ENCODE peak calls at places on chromosomes 1 and 21, in nine cellular contexts. A, G, B, D, P, K, R, L and X are unnamed samples.

GRCh38 chr1:97797403-97798183 is 123.2 kb downstream of the DPYD start:
- DNase-seq in A (no peak), G (no peak), B (no peak), D (peak; percentile 32), P (no peak), K (peak; percentile 17), R (no peak), L (no peak), X (no peak)

GRCh38 chr21:42754270-42754933 is 101.0 kb downstream of the PDE9A start:
- DNase-seq in A (no peak), G (no peak), B (no peak), D (no peak), P (no peak), K (no peak), R (no peak), L (no peak), X (no peak)

GRCh38 chr1:58746182-58746581 is 37.7 kb downstream of the JUN start:
- DNase-seq in A (no peak), G (no peak), B (no peak), D (no peak), P (no peak), K (no peak), R (no peak), L (no peak), X (no peak)

GRCh38 chr1:241387216-241387615 is 30.2 kb upstream of the RGS7 start:
- DNase-seq in A (no peak), G (no peak), B (no peak), D (no peak), P (no peak), K (no peak), R (no peak), L (no peak), X (no peak)

GRCh38 chr1:240732390-240732789 is 120.4 kb upstream of the GREM2 start:
- DNase-seq in A (peak; percentile 77), G (no peak), B (no peak), D (no peak), P (peak; percentile 51), K (peak; percentile 65), R (no peak), L (peak; percentile 57), X (no peak)

GRCh38 chr1:36557041-36558000 is 74.6 kb upstream of the CSF3R start:
- DNase-seq in A (no peak), G (no peak), B (no peak), D (no peak), P (no peak), K (no peak), R (peak; percentile 71), L (no peak), X (no peak)

GRCh38 chr1:186882372-186883134 is 53.8 kb downstream of the PLA2G4A start:
- DNase-seq in A (no peak), G (no peak), B (no peak), D (no peak), P (no peak), K (no peak), R (no peak), L (no peak), X (no peak)

GRCh38 chr1:55331355-55331754 is 116.2 kb upstream of the USP24 start:
- DNase-seq in A (no peak), G (no peak), B (no peak), D (no peak), P (no peak), K (no peak), R (no peak), L (no peak), X (no peak)

GRCh38 chr1:161374373-161374772 is 6.7 kb upstream of the CFAP126 start:
- DNase-seq in A (peak; percentile 22), G (no peak), B (no peak), D (no peak), P (no peak), K (no peak), R (no peak), L (no peak), X (no peak)

GRCh38 chr1:54334996-54335395 is 71.2 kb downstream of the SSBP3 start:
- DNase-seq in A (no peak), G (no peak), B (no peak), D (no peak), P (no peak), K (peak; percentile 49), R (no peak), L (no peak), X (no peak)

GRCh38 chr1:2072109-2072806 is 22.0 kb downstream of the PRKCZ start:
- DNase-seq in A (no peak), G (no peak), B (no peak), D (no peak), P (no peak), K (no peak), R (no peak), L (no peak), X (no peak)

GRCh38 chr1:54811066-54811465 is 9.9 kb upstream of the TTC22 start:
- DNase-seq in A (no peak), G (no peak), B (no peak), D (no peak), P (no peak), K (no peak), R (no peak), L (no peak), X (peak; percentile 2)

GRCh38 chr1:175278236-175278635 is 85.7 kb upstream of the KIAA0040 start:
- DNase-seq in A (no peak), G (no peak), B (no peak), D (no peak), P (no peak), K (no peak), R (no peak), L (no peak), X (no peak)

GRCh38 chr1:99171126-99171813 is 93.0 kb upstream of the PLPPR4 start:
- DNase-seq in A (no peak), G (no peak), B (no peak), D (no peak), P (no peak), K (no peak), R (no peak), L (peak; percentile 36), X (no peak)

GRCh38 chr1:84996846-84997666 is at the start of gene MCOLN2:
- DNase-seq in A (peak; percentile 31), G (peak; percentile 58), B (no peak), D (no peak), P (peak; percentile 70), K (peak; percentile 82), R (no peak), L (peak; percentile 25), X (peak; percentile 52)

GRCh38 chr1:23424171-23424959 is at the start of gene TCEA3:
- DNase-seq in A (no peak), G (peak; percentile 14), B (no peak), D (peak; percentile 68), P (no peak), K (peak; percentile 64), R (no peak), L (no peak), X (no peak)

GRCh38 chr1:155646307-155646706 is 36.3 kb downstream of the MSTO1 start:
- DNase-seq in A (no peak), G (no peak), B (no peak), D (no peak), P (no peak), K (no peak), R (no peak), L (no peak), X (no peak)

GRCh38 chr1:6443339-6444115 is 19.0 kb downstream of the ESPN start:
- DNase-seq in A (no peak), G (no peak), B (no peak), D (no peak), P (no peak), K (no peak), R (no peak), L (no peak), X (no peak)

GRCh38 chr1:29236993-29237905 is 927 bp downstream of the PTPRU start:
- DNase-seq in A (peak; percentile 6), G (no peak), B (no peak), D (peak; percentile 21), P (peak; percentile 32), K (peak; percentile 67), R (no peak), L (peak; percentile 46), X (no peak)

GRCh38 chr1:225597926-225598575 is 54.9 kb downstream of the ENAH start:
- DNase-seq in A (peak; percentile 56), G (no peak), B (no peak), D (no peak), P (no peak), K (peak; percentile 18), R (no peak), L (peak; percentile 34), X (no peak)

GRCh38 chr1:7334475-7335035 is 436.5 kb upstream of the VAMP3 start:
- DNase-seq in A (no peak), G (no peak), B (no peak), D (peak; percentile 34), P (peak; percentile 94), K (peak; percentile 44), R (peak; percentile 9), L (peak; percentile 79), X (no peak)

GRCh38 chr1:25944986-25945385 is 38.8 kb upstream of the STMN1 start:
- DNase-seq in A (no peak), G (no peak), B (no peak), D (no peak), P (no peak), K (no peak), R (no peak), L (no peak), X (no peak)

GRCh38 chr1:183070923-183071618 is 47.9 kb downstream of the LAMC1 start:
- DNase-seq in A (peak; percentile 26), G (no peak), B (no peak), D (no peak), P (no peak), K (peak; percentile 67), R (no peak), L (peak; percentile 81), X (no peak)

GRCh38 chr1:209607102-209607794 is 23.7 kb downstream of the CAMK1G start:
- DNase-seq in A (peak; percentile 46), G (no peak), B (peak; percentile 19), D (no peak), P (no peak), K (peak; percentile 55), R (no peak), L (peak; percentile 95), X (no peak)

GRCh38 chr1:20589331-20590312 is 725 bp downstream of the CDA start:
- DNase-seq in A (no peak), G (no peak), B (no peak), D (peak; percentile 62), P (no peak), K (peak; percentile 77), R (peak; percentile 91), L (peak; percentile 29), X (no peak)

GRCh38 chr1:10773851-10774614 is 22.4 kb downstream of the CASZ1 start:
- DNase-seq in A (no peak), G (no peak), B (no peak), D (no peak), P (no peak), K (no peak), R (no peak), L (no peak), X (no peak)

GRCh38 chr1:170967042-170967910 is 31.9 kb downstream of the MROH9 start:
- DNase-seq in A (peak; percentile 48), G (no peak), B (no peak), D (peak; percentile 11), P (peak; percentile 22), K (peak; percentile 48), R (no peak), L (peak; percentile 52), X (no peak)

GRCh38 chr1:44576456-44577150 is 97.7 kb downstream of the TMEM53 start:
- DNase-seq in A (no peak), G (no peak), B (no peak), D (no peak), P (peak; percentile 13), K (no peak), R (no peak), L (no peak), X (no peak)

GRCh38 chr1:59692591-59692990 is 122.2 kb upstream of the HOOK1 start:
- DNase-seq in A (no peak), G (no peak), B (no peak), D (no peak), P (peak; percentile 25), K (peak; percentile 86), R (no peak), L (no peak), X (no peak)

GRCh38 chr1:244862699-244863490 is 1.4 kb downstream of the HNRNPU start:
- DNase-seq in A (peak; percentile 95), G (peak; percentile 94), B (peak; percentile 92), D (peak; percentile 97), P (peak; percentile 96), K (peak; percentile 96), R (peak; percentile 99), L (peak; percentile 95), X (peak; percentile 89)

GRCh38 chr1:246151796-246152434 is 355.2 kb downstream of the SMYD3 start:
- DNase-seq in A (no peak), G (no peak), B (no peak), D (no peak), P (peak; percentile 89), K (no peak), R (no peak), L (no peak), X (no peak)